ENCODE peak calls at places on chromosomes 5 and 9, in nine cellular contexts. Q is neuronal stem cell, Y is HCT116, M is IMR-90, Z is endothelial cell of umbilical vein, S is PC-3, I is fibroblast of lung, P is Karpas-422, R is hepatocyte. K is an unnamed sample.

GRCh38 chr5:41256400-41256799 is 43.1 kb upstream of the C6 start:
- DNase-seq in S (peak; percentile 20), Q (no peak), Z (no peak), I (peak; percentile 23), M (no peak), R (no peak), P (no peak), Y (no peak), K (peak; percentile 31)

GRCh38 chr5:132822650-132823480 is 7.6 kb downstream of the SHROOM1 start:
- DNase-seq in M (no peak), Z (no peak), I (peak; percentile 56), Y (no peak), Q (no peak), R (peak; percentile 76), S (no peak), P (no peak), K (peak; percentile 38)

GRCh38 chr9:135230817-135231520 is 143.5 kb downstream of the OLFM1 start:
- DNase-seq in Z (no peak), R (no peak), Q (no peak), Y (no peak), M (no peak), S (no peak), P (no peak), I (no peak), K (no peak)

GRCh38 chr9:70413427-70413797 is 1.0 kb downstream of the KLF9 start:
- DNase-seq in S (no peak), P (no peak), Z (no peak), I (no peak), M (no peak), Y (no peak), Q (no peak), R (peak; percentile 85), K (no peak)

GRCh38 chr5:383066-383465 is 59.9 kb upstream of the EXOC3 start:
- DNase-seq in Q (no peak), Y (no peak), Z (no peak), P (no peak), R (no peak), S (peak; percentile 54), I (no peak), M (no peak), K (no peak)

GRCh38 chr5:132748522-132749000 is 1.3 kb downstream of the CCNI2 start:
- DNase-seq in I (no peak), R (no peak), M (no peak), S (no peak), Y (no peak), Z (no peak), Q (no peak), P (no peak), K (no peak)

GRCh38 chr9:112537561-112537960 is 50.9 kb downstream of the KIAA1958 start:
- DNase-seq in R (no peak), Y (no peak), M (no peak), I (no peak), P (no peak), Q (no peak), S (no peak), Z (no peak), K (no peak)

GRCh38 chr5:1231354-1231905 is 6.2 kb downstream of the SLC6A18 start:
- DNase-seq in M (no peak), Z (no peak), R (no peak), Q (no peak), I (no peak), P (no peak), Y (no peak), S (no peak), K (no peak)

GRCh38 chr9:131419029-131419614 is 25.2 kb downstream of the PRRC2B start:
- DNase-seq in P (no peak), Z (no peak), Y (no peak), M (peak; percentile 66), R (no peak), I (no peak), S (no peak), Q (no peak), K (no peak)

DNA sequence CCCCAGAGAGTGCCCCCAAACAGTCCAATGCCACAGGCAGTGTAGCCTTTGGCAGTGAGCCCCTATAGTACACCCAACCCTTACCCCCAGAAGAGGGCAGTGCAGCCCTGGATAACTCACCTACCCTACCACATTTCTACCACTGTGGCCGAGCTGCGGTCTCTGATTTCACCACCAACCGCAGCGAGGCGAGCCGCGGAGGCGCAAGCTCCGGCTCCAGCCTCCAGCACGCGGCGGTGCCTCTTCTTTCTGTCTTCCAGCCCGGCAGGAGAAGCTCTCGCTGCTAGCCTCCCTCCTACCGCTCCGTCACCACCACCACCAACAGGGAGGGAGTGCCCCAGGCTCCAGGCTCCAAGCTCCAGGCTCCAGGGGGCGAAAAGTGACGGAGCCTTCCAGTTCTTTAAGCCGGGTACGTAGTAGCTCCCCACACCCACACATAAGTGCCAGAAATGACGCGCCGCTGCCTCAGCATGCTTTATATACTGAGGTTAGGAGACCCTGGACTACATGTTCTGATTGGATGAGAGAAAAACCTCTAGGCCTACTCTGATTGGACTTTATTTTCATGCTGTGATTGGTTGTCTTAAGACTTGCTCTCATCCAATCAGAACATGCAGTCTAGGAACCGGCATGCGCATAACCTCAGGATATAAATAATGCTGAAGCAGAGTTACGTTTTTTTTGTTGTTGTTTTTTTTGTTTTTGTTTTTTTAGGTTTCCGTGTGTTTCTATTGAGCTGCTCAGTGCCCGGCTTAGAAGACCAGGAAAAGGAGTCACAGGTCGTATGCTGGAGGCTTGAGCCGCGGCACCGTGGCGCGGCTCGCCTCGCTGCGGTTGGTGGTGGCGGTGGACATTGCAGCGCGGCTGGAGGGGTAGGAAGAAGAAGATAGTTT is at the start of gene PCAT7:
- DNase-seq in Y (peak; percentile 74), Q (peak; percentile 81), I (peak; percentile 47), S (peak; percentile 87), R (peak; percentile 92), Z (peak; percentile 12), M (no peak), P (peak; percentile 86), K (peak; percentile 23)
- H2AFZ ChIP-seq in Y (peak within 1 kb of the TSS; percentile 83), Q (peak within 1 kb of the TSS; percentile 95), I (no peak within 1 kb of the TSS), S (peak within 1 kb of the TSS; percentile 84), R (peak within 1 kb of the TSS; percentile 33), Z (no peak within 1 kb of the TSS), M (no peak within 1 kb of the TSS), P (no peak within 1 kb of the TSS), K (no peak within 1 kb of the TSS)

GRCh38 chr9:133056533-133056932 is 5.2 kb upstream of the CEL start:
- DNase-seq in Q (no peak), R (no peak), Z (no peak), I (no peak), P (no peak), S (no peak), M (no peak), Y (no peak), K (no peak)
- H3K36me3 ChIP-seq in Q (peaks cover 48% of the 10 kb centered on the region), R (no peaks in the 10 kb centered on the region), Z (no peaks in the 10 kb centered on the region), I (peaks cover 19% of the 10 kb centered on the region), P (no peaks in the 10 kb centered on the region), S (peaks cover 3% of the 10 kb centered on the region), M (peaks cover 52% of the 10 kb centered on the region), Y (peaks cover 32% of the 10 kb centered on the region), K (peaks cover 8% of the 10 kb centered on the region)

GRCh38 chr5:180329606-180330269 is 23.4 kb downstream of the GFPT2 start:
- DNase-seq in I (no peak), Z (no peak), Q (no peak), S (no peak), Y (no peak), P (no peak), R (no peak), M (no peak), K (no peak)
- H2AFZ ChIP-seq in I (no peak overlapping the region), Z (no peak overlapping the region), Q (no peak overlapping the region), S (no peak overlapping the region), Y (no peak overlapping the region), P (no peak overlapping the region), R (no peak overlapping the region), M (no peak overlapping the region), K (no peak overlapping the region)

DNA sequence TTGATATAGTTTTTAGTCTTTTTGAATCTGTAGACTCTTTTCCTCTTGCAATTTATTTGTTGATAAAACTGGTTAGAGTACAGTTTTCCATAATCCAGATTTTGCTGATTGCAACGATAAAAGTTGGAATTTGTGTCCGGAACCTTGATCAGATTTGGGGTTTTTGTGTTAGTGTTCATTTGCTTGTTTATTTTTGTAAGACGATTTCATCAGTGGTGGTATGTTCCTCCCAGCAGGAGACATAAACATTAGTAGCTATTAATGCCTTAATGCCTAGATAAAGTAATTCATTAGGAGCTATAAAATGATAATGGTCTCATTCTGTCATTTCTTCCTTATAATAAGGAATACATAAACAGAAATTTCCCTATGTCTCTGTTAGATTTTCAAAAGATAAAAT is 21.3 kb downstream of the RPS6 start:
- DNase-seq in M (peak; percentile 42), R (no peak), P (no peak), Z (no peak), Y (no peak), Q (no peak), S (no peak), I (no peak), K (no peak)
- H3K36me3 ChIP-seq in M (peaks cover 10% of the 10 kb centered on the region), R (no peaks in the 10 kb centered on the region), P (peaks cover 25% of the 10 kb centered on the region), Z (peaks cover 7% of the 10 kb centered on the region), Y (peaks cover 15% of the 10 kb centered on the region), Q (peaks cover 11% of the 10 kb centered on the region), S (peaks cover 3% of the 10 kb centered on the region), I (no peaks in the 10 kb centered on the region), K (peaks cover 23% of the 10 kb centered on the region)

GRCh38 chr9:78826521-78826920 is 529.6 kb downstream of the PSAT1 start:
- DNase-seq in I (no peak), Q (no peak), Y (no peak), S (no peak), Z (no peak), M (no peak), R (no peak), P (no peak), K (no peak)

GRCh38 chr9:78821126-78821822 is 524.3 kb downstream of the PSAT1 start:
- DNase-seq in M (peak; percentile 42), P (peak; percentile 67), Q (no peak), R (peak; percentile 51), Z (peak; percentile 55), I (peak; percentile 19), S (peak; percentile 65), Y (peak; percentile 24), K (no peak)
- H2AFZ ChIP-seq in M (no peak overlapping the region), P (no peak overlapping the region), Q (peak overlapping the region; percentile 73), R (peak overlapping the region; percentile 16), Z (peak overlapping the region; percentile 79), I (peak overlapping the region; percentile 50), S (peak overlapping the region; percentile 44), Y (peak overlapping the region; percentile 65), K (peak overlapping the region; percentile 23)

DNA sequence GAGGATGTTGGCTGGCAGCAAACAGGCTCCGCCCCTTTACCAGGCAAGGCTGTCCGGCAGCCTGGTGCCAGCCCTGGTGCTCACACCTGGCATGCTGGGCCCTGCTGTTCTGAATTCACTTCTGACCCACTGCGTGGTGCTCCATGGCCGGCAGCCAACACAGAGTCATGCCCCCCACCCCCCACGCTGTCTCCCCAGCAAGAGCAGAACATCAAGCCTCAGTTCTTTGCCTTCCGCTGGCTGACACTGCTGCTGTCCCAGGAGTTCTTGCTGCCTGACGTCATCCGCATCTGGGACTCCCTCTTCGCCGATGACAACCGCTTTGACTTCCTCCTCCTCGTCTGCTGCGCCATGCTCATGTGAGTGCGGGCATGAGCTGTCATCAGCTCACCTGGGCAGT is 12.6 kb upstream of the ENDOG start:
- DNase-seq in Y (no peak), S (no peak), Z (no peak), R (no peak), P (no peak), Q (no peak), I (no peak), M (no peak), K (no peak)
- H3K36me3 ChIP-seq in Y (peaks cover 3% of the 10 kb centered on the region), S (no peaks in the 10 kb centered on the region), Z (peaks cover 12% of the 10 kb centered on the region), R (no peaks in the 10 kb centered on the region), P (peaks cover 8% of the 10 kb centered on the region), Q (peaks cover 33% of the 10 kb centered on the region), I (peaks cover 22% of the 10 kb centered on the region), M (peaks cover 46% of the 10 kb centered on the region), K (peaks cover 13% of the 10 kb centered on the region)